ENCODE peak calls at places on chromosomes 5 and 9, in five cellular contexts. J is cardiac muscle cell, P is stomach, Y is PC-9, S is ovary. C is an unnamed sample.

GRCh38 chr9:131537946-131538345 is 6.9 kb upstream of the UCK1 start:
- DNase-seq in J (no peak), Y (no peak), S (no peak), P (no peak), C (no peak)

GRCh38 chr9:8679405-8679951 is 879.9 kb upstream of the DMAC1 start:
- DNase-seq in J (no peak), P (no peak), S (no peak), Y (no peak), C (no peak)

GRCh38 chr5:159786201-159786600 is 130.1 kb upstream of the ADRA1B start:
- DNase-seq in P (no peak), S (no peak), J (no peak), Y (no peak), C (no peak)

GRCh38 chr5:123549256-123549904 is 37.4 kb downstream of the CSNK1G3 start:
- DNase-seq in Y (no peak), J (no peak), P (no peak), S (no peak), C (no peak)

GRCh38 chr5:173736923-173737412 is 120.5 kb upstream of the BOD1 start:
- DNase-seq in S (no peak), P (peak), Y (no peak), J (peak), C (no peak)

GRCh38 chr9:127916665-127917581 is at the start of gene ST6GALNAC4:
- DNase-seq in J (peak), S (peak), P (peak), Y (peak), C (peak)

GRCh38 chr9:29806941-29807625 is 2233.8 kb upstream of the C9orf72 start:
- DNase-seq in S (no peak), J (no peak), Y (no peak), P (no peak), C (no peak)

GRCh38 chr5:81768960-81769452 is 18.1 kb upstream of the SSBP2 start:
- DNase-seq in J (no peak), P (no peak), Y (peak), S (no peak), C (no peak)

GRCh38 chr5:132260051-132260450 is 2.6 kb downstream of the PDLIM4 start:
- DNase-seq in S (no peak), J (no peak), P (no peak), Y (no peak), C (peak)

GRCh38 chr9:9612270-9612669 is 1000.5 kb downstream of the PTPRD start:
- DNase-seq in J (no peak), S (no peak), Y (no peak), P (no peak), C (no peak)

GRCh38 chr5:27172708-27173107 is 134.3 kb upstream of the CDH9 start:
- DNase-seq in P (no peak), Y (no peak), S (no peak), J (no peak), C (no peak)

GRCh38 chr9:14309403-14309802 is 4.5 kb downstream of the NFIB start:
- DNase-seq in P (no peak), Y (no peak), J (no peak), S (no peak), C (no peak)

GRCh38 chr5:78541058-78541624 is 107.4 kb downstream of the LHFPL2 start:
- DNase-seq in P (no peak), Y (no peak), J (no peak), S (peak), C (no peak)

GRCh38 chr5:133780619-133781280 is 168.4 kb upstream of the FSTL4 start:
- DNase-seq in P (no peak), J (no peak), Y (no peak), S (no peak), C (peak)

GRCh38 chr5:139925650-139926640 is 117.2 kb downstream of the NRG2 start:
- DNase-seq in J (no peak), Y (no peak), P (no peak), S (no peak), C (peak)

DNA sequence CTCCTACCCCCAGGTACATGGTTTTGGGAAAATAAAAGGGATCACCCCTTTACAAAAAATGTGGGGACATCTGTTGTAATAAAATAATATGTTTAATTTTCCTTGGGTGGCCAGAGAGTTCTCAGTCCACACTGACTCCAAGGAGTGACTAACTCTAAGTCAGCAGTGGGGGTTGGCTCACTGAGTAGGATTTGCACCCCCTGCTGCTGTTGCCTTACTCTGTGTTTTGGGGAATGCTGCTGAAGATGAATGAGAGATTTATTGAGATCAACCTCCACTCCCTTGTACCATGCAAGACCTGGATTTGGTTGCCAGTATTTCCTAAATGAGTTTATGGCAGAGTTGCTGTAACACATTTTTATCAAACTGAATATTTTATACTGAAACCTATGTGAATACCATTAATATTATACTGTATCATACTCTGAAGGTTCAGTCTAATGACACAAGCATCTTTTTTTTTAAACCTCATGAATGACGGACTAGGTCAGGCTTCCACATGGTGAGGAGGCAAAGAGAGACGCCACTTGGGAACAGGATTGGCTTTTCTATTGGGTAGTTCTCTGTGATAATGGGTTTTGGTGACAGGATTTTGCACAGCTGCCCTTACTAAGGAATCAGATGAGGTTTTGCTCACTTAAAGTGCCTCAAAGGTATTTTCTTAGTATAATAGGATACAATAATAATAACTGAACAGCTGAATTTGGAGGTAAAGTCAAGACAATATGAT is 121.3 kb upstream of the OSMR start:
- DNase-seq in P (no peak), S (no peak), Y (no peak), J (no peak), C (no peak)
- TF ChIP-seq CTCF in P (no peak), S (no peak), Y (no peak), J (no peak), C (no peak)

GRCh38 chr9:303502-303901 is 88.8 kb downstream of the DOCK8 start:
- DNase-seq in S (no peak), P (no peak), J (no peak), Y (no peak), C (no peak)

GRCh38 chr9:306907-307306 is 92.2 kb downstream of the DOCK8 start:
- DNase-seq in Y (no peak), J (no peak), P (peak), S (no peak), C (no peak)

GRCh38 chr9:304106-304505 is 89.4 kb downstream of the DOCK8 start:
- DNase-seq in S (no peak), P (no peak), Y (peak), J (no peak), C (no peak)

DNA sequence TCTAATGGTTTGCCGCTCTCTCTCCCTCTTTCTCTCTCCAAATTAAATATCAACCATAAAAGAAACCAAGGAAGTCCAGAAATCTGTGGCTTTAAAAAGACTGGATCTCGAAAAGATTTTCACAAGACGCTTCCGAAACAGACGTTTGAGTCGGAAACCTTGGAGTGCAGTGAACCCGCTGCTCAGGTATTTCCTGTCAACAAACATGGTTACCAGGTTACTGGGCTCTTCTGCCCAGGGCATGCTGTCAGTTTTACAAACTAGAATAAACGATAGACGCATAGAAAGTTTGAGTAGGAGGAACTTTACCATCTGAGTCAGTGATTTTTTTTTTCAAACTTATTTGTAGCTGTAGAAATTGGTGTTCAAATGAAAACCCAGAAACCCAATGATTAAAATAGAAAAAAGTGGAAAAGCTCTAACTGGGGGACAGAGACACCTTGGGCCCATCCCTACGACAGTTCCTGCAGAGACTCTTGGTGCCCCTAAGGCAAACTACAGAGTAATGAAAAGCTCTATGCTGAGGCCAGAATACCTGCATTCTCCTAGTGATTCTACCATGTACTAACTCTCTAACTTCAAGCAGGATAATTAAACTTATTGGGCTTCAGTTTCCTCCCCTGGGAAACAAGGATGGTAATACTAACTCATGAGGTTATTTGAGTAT is 90.0 kb downstream of the DOCK8 start:
- DNase-seq in S (no peak), P (no peak), J (no peak), Y (peak), C (no peak)
- TF ChIP-seq CTCF in S (no peak), P (no peak), J (no peak), Y (no peak), C (no peak)

DNA sequence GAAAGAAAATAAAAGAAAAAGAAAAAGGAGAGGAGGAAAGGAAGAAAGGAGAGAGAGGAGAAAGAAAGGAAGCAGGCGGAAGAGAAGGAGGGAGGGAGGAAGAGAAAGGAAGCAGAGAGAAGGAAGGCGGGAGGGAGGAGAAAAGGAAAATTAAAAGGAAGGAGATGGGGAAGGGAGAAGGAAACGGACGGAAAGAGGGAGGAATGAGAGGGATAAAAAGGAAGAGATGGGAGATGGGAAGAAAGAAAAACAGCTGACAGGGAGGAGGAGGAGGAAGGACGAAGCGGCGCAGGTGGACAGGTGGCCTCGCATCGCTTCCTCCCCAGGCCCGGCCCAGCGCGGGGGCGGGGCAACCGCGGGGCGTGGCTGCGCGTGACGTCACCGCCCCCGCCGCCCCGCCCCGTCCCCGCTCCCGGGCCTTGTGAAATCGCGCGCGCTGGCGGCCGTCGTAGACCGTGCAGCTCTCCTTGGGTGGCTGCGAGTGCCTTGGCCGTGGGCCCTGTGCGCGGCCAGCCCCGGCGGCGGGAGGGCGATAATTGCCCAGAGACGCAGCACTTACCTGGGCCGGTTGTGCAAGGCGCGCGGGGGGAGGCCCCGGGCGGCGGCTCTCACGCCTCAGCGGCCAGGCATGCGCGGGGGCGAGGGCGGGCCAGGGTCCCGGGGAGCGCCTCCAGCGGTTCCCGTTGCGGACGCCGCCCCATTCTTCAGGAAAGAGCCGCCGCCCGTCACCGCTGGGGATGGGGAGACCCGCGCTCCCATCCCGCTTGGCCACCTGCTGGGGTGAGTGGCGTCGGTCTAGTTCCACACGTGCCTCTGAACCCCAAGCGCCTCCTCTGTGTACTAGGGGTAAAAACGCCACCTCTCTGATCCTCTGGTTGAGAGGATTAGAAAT is 49.6 kb upstream of the FOXE1 start:
- DNase-seq in S (peak), J (peak), Y (peak), P (peak), C (no peak)
- TF ChIP-seq CTCF in S (no peak), J (peak), Y (no peak), P (no peak), C (peak)

GRCh38 chr5:126129431-126129830 is 293.8 kb upstream of the GRAMD2B start:
- DNase-seq in S (no peak), J (no peak), P (no peak), Y (no peak), C (no peak)
- TF ChIP-seq CTCF in S (no peak), J (no peak), P (no peak), Y (no peak), C (no peak)

GRCh38 chr9:82526629-82527028 is 536.3 kb downstream of the RASEF start:
- DNase-seq in Y (no peak), J (no peak), S (no peak), P (no peak), C (no peak)

GRCh38 chr9:82524407-82524806 is 535.8 kb downstream of the SPATA31D1 start:
- DNase-seq in P (no peak), Y (no peak), S (no peak), J (no peak), C (no peak)
- TF ChIP-seq CTCF in P (no peak), Y (no peak), S (no peak), J (no peak), C (no peak)

GRCh38 chr5:33905381-33905780 is 13.6 kb upstream of the ADAMTS12 start:
- DNase-seq in J (no peak), P (no peak), Y (no peak), S (no peak), C (no peak)
- TF ChIP-seq CTCF in J (no peak), P (no peak), Y (no peak), S (no peak), C (no peak)

DNA sequence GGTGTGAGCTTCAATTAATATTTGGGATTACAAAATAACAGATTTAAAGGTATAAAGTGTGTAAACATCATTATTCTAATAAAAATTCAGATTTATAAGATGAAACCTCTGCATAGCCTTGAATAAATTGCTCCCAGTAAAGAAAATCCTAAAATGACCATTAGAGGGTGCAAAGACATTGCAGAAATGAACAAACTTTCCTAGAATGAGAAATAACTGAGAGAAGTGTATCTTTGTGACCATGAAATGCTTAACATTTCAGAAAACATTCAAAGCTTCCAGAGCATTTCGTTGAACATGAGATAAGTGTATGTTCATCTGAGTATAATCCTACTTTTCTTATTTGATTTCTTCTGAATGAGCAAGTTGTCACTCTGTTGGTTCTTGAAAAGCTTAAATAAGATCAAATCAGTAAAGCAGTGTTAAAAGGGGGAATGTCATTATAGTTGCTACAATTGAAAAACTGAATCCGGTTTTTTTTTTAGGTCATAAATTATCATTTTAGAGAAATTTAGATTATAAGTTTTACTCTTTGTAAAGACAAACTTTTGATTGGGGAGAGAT is 24.7 kb upstream of the NUDT12 start:
- DNase-seq in P (no peak), J (no peak), Y (no peak), S (no peak), C (no peak)
- TF ChIP-seq CTCF in P (no peak), J (peak), Y (peak), S (no peak), C (peak)